ENCODE peak calls at places on chromosomes 3 and 15, in nine cellular contexts. One of them, this sample, is unnamed.

GRCh38 chr3:32307591-32307990 is 69.1 kb downstream of the CMTM8 start:
- DNase-seq in NCI-H187 treated with DMSO at 0.1 percent for 48 hours: no peak
- DNase-seq in stimulated activated CD4-positive, alpha-beta T cell treated with anti-CD3 and anti-CD28 coated beads, Interleukin-1b, Interleukin-23, amount 100 ng/mL, for 24 hours: no peak
- DNase-seq in MCF 10A: peak
- DNase-seq in germinal center: no peak
- DNase-seq in SW480: no peak
- DNase-seq in NCI-H2081: no peak
- DNase-seq in neural crest cell: no peak
- DNase-seq in heart right ventricle: no peak
- DNase-seq in this sample: no peak

GRCh38 chr15:32887090-32887489 is 169.3 kb downstream of the GREM1 start:
- DNase-seq in NCI-H2081: no peak
- DNase-seq in heart right ventricle: no peak
- DNase-seq in neural crest cell: no peak
- DNase-seq in SW480: no peak
- DNase-seq in MCF 10A: no peak
- DNase-seq in stimulated activated CD4-positive, alpha-beta T cell treated with anti-CD3 and anti-CD28 coated beads, Interleukin-1b, Interleukin-23, amount 100 ng/mL, for 24 hours: no peak
- DNase-seq in germinal center: no peak
- DNase-seq in NCI-H187 treated with DMSO at 0.1 percent for 48 hours: no peak
- DNase-seq in this sample: no peak

GRCh38 chr3:12681089-12681488 is 17.2 kb upstream of the RAF1 start:
- DNase-seq in neural crest cell: no peak
- DNase-seq in heart right ventricle: no peak
- DNase-seq in NCI-H187 treated with DMSO at 0.1 percent for 48 hours: no peak
- DNase-seq in SW480: no peak
- DNase-seq in NCI-H2081: no peak
- DNase-seq in MCF 10A: no peak
- DNase-seq in stimulated activated CD4-positive, alpha-beta T cell treated with anti-CD3 and anti-CD28 coated beads, Interleukin-1b, Interleukin-23, amount 100 ng/mL, for 24 hours: no peak
- DNase-seq in germinal center: no peak
- DNase-seq in this sample: no peak

GRCh38 chr3:46393554-46394434 is 13.1 kb downstream of the CCR5AS start:
- DNase-seq in MCF 10A: peak
- DNase-seq in SW480: no peak
- DNase-seq in stimulated activated CD4-positive, alpha-beta T cell treated with anti-CD3 and anti-CD28 coated beads, Interleukin-1b, Interleukin-23, amount 100 ng/mL, for 24 hours: no peak
- DNase-seq in heart right ventricle: no peak
- DNase-seq in NCI-H2081: no peak
- DNase-seq in germinal center: no peak
- DNase-seq in NCI-H187 treated with DMSO at 0.1 percent for 48 hours: no peak
- DNase-seq in neural crest cell: no peak
- DNase-seq in this sample: no peak

GRCh38 chr15:70090436-70091291 is 7.1 kb downstream of the TLE3 start:
- DNase-seq in stimulated activated CD4-positive, alpha-beta T cell treated with anti-CD3 and anti-CD28 coated beads, Interleukin-1b, Interleukin-23, amount 100 ng/mL, for 24 hours: no peak
- DNase-seq in heart right ventricle: no peak
- DNase-seq in SW480: no peak
- DNase-seq in MCF 10A: no peak
- DNase-seq in NCI-H187 treated with DMSO at 0.1 percent for 48 hours: no peak
- DNase-seq in NCI-H2081: no peak
- DNase-seq in neural crest cell: no peak
- DNase-seq in germinal center: no peak
- DNase-seq in this sample: no peak

GRCh38 chr3:13878711-13879101 is 1.2 kb downstream of the WNT7A start:
- DNase-seq in SW480: no peak
- DNase-seq in MCF 10A: peak
- DNase-seq in NCI-H187 treated with DMSO at 0.1 percent for 48 hours: no peak
- DNase-seq in germinal center: no peak
- DNase-seq in neural crest cell: peak
- DNase-seq in NCI-H2081: no peak
- DNase-seq in stimulated activated CD4-positive, alpha-beta T cell treated with anti-CD3 and anti-CD28 coated beads, Interleukin-1b, Interleukin-23, amount 100 ng/mL, for 24 hours: no peak
- DNase-seq in heart right ventricle: no peak
- DNase-seq in this sample: no peak

GRCh38 chr15:68894208-68894607 is 36.1 kb upstream of the SPESP1 start:
- DNase-seq in neural crest cell: no peak
- DNase-seq in SW480: no peak
- DNase-seq in NCI-H187 treated with DMSO at 0.1 percent for 48 hours: no peak
- DNase-seq in heart right ventricle: no peak
- DNase-seq in NCI-H2081: no peak
- DNase-seq in MCF 10A: no peak
- DNase-seq in germinal center: no peak
- DNase-seq in stimulated activated CD4-positive, alpha-beta T cell treated with anti-CD3 and anti-CD28 coated beads, Interleukin-1b, Interleukin-23, amount 100 ng/mL, for 24 hours: no peak
- DNase-seq in this sample: no peak

GRCh38 chr3:139355502-139355901 is 11.7 kb downstream of the MRPS22 start:
- DNase-seq in MCF 10A: no peak
- DNase-seq in germinal center: no peak
- DNase-seq in heart right ventricle: no peak
- DNase-seq in neural crest cell: no peak
- DNase-seq in stimulated activated CD4-positive, alpha-beta T cell treated with anti-CD3 and anti-CD28 coated beads, Interleukin-1b, Interleukin-23, amount 100 ng/mL, for 24 hours: no peak
- DNase-seq in NCI-H187 treated with DMSO at 0.1 percent for 48 hours: no peak
- DNase-seq in SW480: no peak
- DNase-seq in NCI-H2081: no peak
- DNase-seq in this sample: no peak

GRCh38 chr3:123072564-123072963 is 5.7 kb downstream of the PDIA5 start:
- DNase-seq in heart right ventricle: no peak
- DNase-seq in NCI-H2081: no peak
- DNase-seq in stimulated activated CD4-positive, alpha-beta T cell treated with anti-CD3 and anti-CD28 coated beads, Interleukin-1b, Interleukin-23, amount 100 ng/mL, for 24 hours: no peak
- DNase-seq in MCF 10A: no peak
- DNase-seq in neural crest cell: no peak
- DNase-seq in SW480: no peak
- DNase-seq in germinal center: no peak
- DNase-seq in NCI-H187 treated with DMSO at 0.1 percent for 48 hours: no peak
- DNase-seq in this sample: no peak

GRCh38 chr3:100399341-100400071 is 1.4 kb downstream of the TOMM70 start:
- DNase-seq in neural crest cell: no peak
- DNase-seq in heart right ventricle: no peak
- DNase-seq in germinal center: no peak
- DNase-seq in stimulated activated CD4-positive, alpha-beta T cell treated with anti-CD3 and anti-CD28 coated beads, Interleukin-1b, Interleukin-23, amount 100 ng/mL, for 24 hours: no peak
- DNase-seq in SW480: no peak
- DNase-seq in NCI-H187 treated with DMSO at 0.1 percent for 48 hours: no peak
- DNase-seq in MCF 10A: no peak
- DNase-seq in NCI-H2081: no peak
- DNase-seq in this sample: no peak

GRCh38 chr3:11672396-11672795 is 28.7 kb upstream of the VGLL4 start:
- DNase-seq in SW480: no peak
- DNase-seq in MCF 10A: no peak
- DNase-seq in NCI-H187 treated with DMSO at 0.1 percent for 48 hours: no peak
- DNase-seq in germinal center: no peak
- DNase-seq in NCI-H2081: no peak
- DNase-seq in neural crest cell: no peak
- DNase-seq in heart right ventricle: no peak
- DNase-seq in stimulated activated CD4-positive, alpha-beta T cell treated with anti-CD3 and anti-CD28 coated beads, Interleukin-1b, Interleukin-23, amount 100 ng/mL, for 24 hours: no peak
- DNase-seq in this sample: no peak

GRCh38 chr15:68228971-68229385 is 550 bp downstream of the CLN6 start:
- DNase-seq in NCI-H187 treated with DMSO at 0.1 percent for 48 hours: no peak
- DNase-seq in heart right ventricle: no peak
- DNase-seq in stimulated activated CD4-positive, alpha-beta T cell treated with anti-CD3 and anti-CD28 coated beads, Interleukin-1b, Interleukin-23, amount 100 ng/mL, for 24 hours: no peak
- DNase-seq in germinal center: no peak
- DNase-seq in neural crest cell: no peak
- DNase-seq in MCF 10A: no peak
- DNase-seq in SW480: peak
- DNase-seq in NCI-H2081: no peak
- DNase-seq in this sample: no peak

GRCh38 chr15:90750186-90750585 is 33.0 kb downstream of the BLM start:
- DNase-seq in MCF 10A: no peak
- DNase-seq in NCI-H187 treated with DMSO at 0.1 percent for 48 hours: no peak
- DNase-seq in germinal center: no peak
- DNase-seq in NCI-H2081: no peak
- DNase-seq in heart right ventricle: no peak
- DNase-seq in SW480: no peak
- DNase-seq in neural crest cell: no peak
- DNase-seq in stimulated activated CD4-positive, alpha-beta T cell treated with anti-CD3 and anti-CD28 coated beads, Interleukin-1b, Interleukin-23, amount 100 ng/mL, for 24 hours: no peak
- DNase-seq in this sample: no peak

GRCh38 chr3:190624282-190624681 is 110.4 kb downstream of the IL1RAP start:
- DNase-seq in SW480: no peak
- DNase-seq in NCI-H187 treated with DMSO at 0.1 percent for 48 hours: no peak
- DNase-seq in neural crest cell: no peak
- DNase-seq in MCF 10A: no peak
- DNase-seq in heart right ventricle: no peak
- DNase-seq in germinal center: no peak
- DNase-seq in stimulated activated CD4-positive, alpha-beta T cell treated with anti-CD3 and anti-CD28 coated beads, Interleukin-1b, Interleukin-23, amount 100 ng/mL, for 24 hours: no peak
- DNase-seq in NCI-H2081: no peak
- DNase-seq in this sample: no peak

GRCh38 chr3:49124991-49125670 is 4.5 kb upstream of the USP19 start:
- DNase-seq in neural crest cell: no peak
- DNase-seq in NCI-H2081: no peak
- DNase-seq in germinal center: no peak
- DNase-seq in heart right ventricle: no peak
- DNase-seq in MCF 10A: no peak
- DNase-seq in SW480: no peak
- DNase-seq in stimulated activated CD4-positive, alpha-beta T cell treated with anti-CD3 and anti-CD28 coated beads, Interleukin-1b, Interleukin-23, amount 100 ng/mL, for 24 hours: no peak
- DNase-seq in NCI-H187 treated with DMSO at 0.1 percent for 48 hours: no peak
- DNase-seq in this sample: no peak

GRCh38 chr3:62211675-62212429 is 161.5 kb downstream of the FEZF2 start:
- DNase-seq in MCF 10A: no peak
- DNase-seq in NCI-H2081: peak
- DNase-seq in neural crest cell: no peak
- DNase-seq in SW480: no peak
- DNase-seq in germinal center: no peak
- DNase-seq in stimulated activated CD4-positive, alpha-beta T cell treated with anti-CD3 and anti-CD28 coated beads, Interleukin-1b, Interleukin-23, amount 100 ng/mL, for 24 hours: no peak
- DNase-seq in NCI-H187 treated with DMSO at 0.1 percent for 48 hours: no peak
- DNase-seq in heart right ventricle: no peak
- DNase-seq in this sample: no peak

GRCh38 chr3:128492353-128493220 is at the start of gene GATA2:
- DNase-seq in SW480: no peak
- DNase-seq in heart right ventricle: no peak
- DNase-seq in neural crest cell: no peak
- DNase-seq in NCI-H2081: peak
- DNase-seq in MCF 10A: no peak
- DNase-seq in stimulated activated CD4-positive, alpha-beta T cell treated with anti-CD3 and anti-CD28 coated beads, Interleukin-1b, Interleukin-23, amount 100 ng/mL, for 24 hours: no peak
- DNase-seq in NCI-H187 treated with DMSO at 0.1 percent for 48 hours: no peak
- DNase-seq in germinal center: no peak
- DNase-seq in this sample: no peak

GRCh38 chr3:177427540-177427939 is 230.3 kb upstream of the TBL1XR1 start:
- DNase-seq in NCI-H2081: no peak
- DNase-seq in MCF 10A: no peak
- DNase-seq in germinal center: no peak
- DNase-seq in stimulated activated CD4-positive, alpha-beta T cell treated with anti-CD3 and anti-CD28 coated beads, Interleukin-1b, Interleukin-23, amount 100 ng/mL, for 24 hours: no peak
- DNase-seq in neural crest cell: no peak
- DNase-seq in heart right ventricle: no peak
- DNase-seq in NCI-H187 treated with DMSO at 0.1 percent for 48 hours: no peak
- DNase-seq in SW480: peak
- DNase-seq in this sample: no peak

GRCh38 chr15:31440754-31441298 is 114.2 kb downstream of the KLF13 start:
- DNase-seq in NCI-H187 treated with DMSO at 0.1 percent for 48 hours: no peak
- DNase-seq in NCI-H2081: no peak
- DNase-seq in neural crest cell: no peak
- DNase-seq in SW480: no peak
- DNase-seq in MCF 10A: no peak
- DNase-seq in germinal center: no peak
- DNase-seq in heart right ventricle: peak
- DNase-seq in stimulated activated CD4-positive, alpha-beta T cell treated with anti-CD3 and anti-CD28 coated beads, Interleukin-1b, Interleukin-23, amount 100 ng/mL, for 24 hours: no peak
- DNase-seq in this sample: no peak

GRCh38 chr15:64379216-64379960 is 1.9 kb downstream of the PCLAF start:
- DNase-seq in NCI-H2081: no peak
- DNase-seq in NCI-H187 treated with DMSO at 0.1 percent for 48 hours: no peak
- DNase-seq in SW480: no peak
- DNase-seq in MCF 10A: peak
- DNase-seq in germinal center: no peak
- DNase-seq in neural crest cell: no peak
- DNase-seq in heart right ventricle: no peak
- DNase-seq in stimulated activated CD4-positive, alpha-beta T cell treated with anti-CD3 and anti-CD28 coated beads, Interleukin-1b, Interleukin-23, amount 100 ng/mL, for 24 hours: no peak
- DNase-seq in this sample: no peak

GRCh38 chr3:119304201-119304713 is 10.1 kb downstream of the ARHGAP31 start:
- DNase-seq in SW480: peak
- DNase-seq in germinal center: no peak
- DNase-seq in stimulated activated CD4-positive, alpha-beta T cell treated with anti-CD3 and anti-CD28 coated beads, Interleukin-1b, Interleukin-23, amount 100 ng/mL, for 24 hours: no peak
- DNase-seq in MCF 10A: peak
- DNase-seq in neural crest cell: no peak
- DNase-seq in heart right ventricle: no peak
- DNase-seq in NCI-H2081: no peak
- DNase-seq in NCI-H187 treated with DMSO at 0.1 percent for 48 hours: no peak
- DNase-seq in this sample: no peak

GRCh38 chr3:50662408-50662807 is 12.3 kb upstream of the DOCK3 start:
- DNase-seq in germinal center: no peak
- DNase-seq in NCI-H2081: no peak
- DNase-seq in neural crest cell: no peak
- DNase-seq in NCI-H187 treated with DMSO at 0.1 percent for 48 hours: no peak
- DNase-seq in stimulated activated CD4-positive, alpha-beta T cell treated with anti-CD3 and anti-CD28 coated beads, Interleukin-1b, Interleukin-23, amount 100 ng/mL, for 24 hours: no peak
- DNase-seq in MCF 10A: no peak
- DNase-seq in heart right ventricle: no peak
- DNase-seq in SW480: no peak
- DNase-seq in this sample: no peak

GRCh38 chr3:58833501-58833900 is 166.9 kb upstream of the FAM3D start:
- DNase-seq in MCF 10A: no peak
- DNase-seq in NCI-H187 treated with DMSO at 0.1 percent for 48 hours: no peak
- DNase-seq in stimulated activated CD4-positive, alpha-beta T cell treated with anti-CD3 and anti-CD28 coated beads, Interleukin-1b, Interleukin-23, amount 100 ng/mL, for 24 hours: no peak
- DNase-seq in germinal center: no peak
- DNase-seq in SW480: no peak
- DNase-seq in neural crest cell: no peak
- DNase-seq in heart right ventricle: no peak
- DNase-seq in NCI-H2081: no peak
- DNase-seq in this sample: no peak

GRCh38 chr3:157107037-157107436 is 52.9 kb downstream of the CCNL1 start:
- DNase-seq in NCI-H187 treated with DMSO at 0.1 percent for 48 hours: no peak
- DNase-seq in SW480: no peak
- DNase-seq in MCF 10A: no peak
- DNase-seq in NCI-H2081: no peak
- DNase-seq in heart right ventricle: no peak
- DNase-seq in neural crest cell: no peak
- DNase-seq in stimulated activated CD4-positive, alpha-beta T cell treated with anti-CD3 and anti-CD28 coated beads, Interleukin-1b, Interleukin-23, amount 100 ng/mL, for 24 hours: no peak
- DNase-seq in germinal center: no peak
- DNase-seq in this sample: no peak

GRCh38 chr3:131960324-131960723 is 74.5 kb downstream of the CPNE4 start:
- DNase-seq in stimulated activated CD4-positive, alpha-beta T cell treated with anti-CD3 and anti-CD28 coated beads, Interleukin-1b, Interleukin-23, amount 100 ng/mL, for 24 hours: no peak
- DNase-seq in SW480: no peak
- DNase-seq in germinal center: no peak
- DNase-seq in heart right ventricle: no peak
- DNase-seq in NCI-H187 treated with DMSO at 0.1 percent for 48 hours: no peak
- DNase-seq in neural crest cell: no peak
- DNase-seq in NCI-H2081: no peak
- DNase-seq in MCF 10A: peak
- DNase-seq in this sample: no peak

GRCh38 chr15:91100561-91101355 is 701 bp downstream of the SV2B start:
- DNase-seq in SW480: peak
- DNase-seq in neural crest cell: no peak
- DNase-seq in MCF 10A: no peak
- DNase-seq in stimulated activated CD4-positive, alpha-beta T cell treated with anti-CD3 and anti-CD28 coated beads, Interleukin-1b, Interleukin-23, amount 100 ng/mL, for 24 hours: no peak
- DNase-seq in heart right ventricle: no peak
- DNase-seq in NCI-H187 treated with DMSO at 0.1 percent for 48 hours: no peak
- DNase-seq in germinal center: no peak
- DNase-seq in NCI-H2081: peak
- DNase-seq in this sample: no peak

GRCh38 chr3:111594205-111594604 is 941 bp downstream of the ZBED2 start:
- DNase-seq in germinal center: peak
- DNase-seq in heart right ventricle: no peak
- DNase-seq in neural crest cell: no peak
- DNase-seq in SW480: peak
- DNase-seq in NCI-H2081: no peak
- DNase-seq in NCI-H187 treated with DMSO at 0.1 percent for 48 hours: no peak
- DNase-seq in MCF 10A: peak
- DNase-seq in stimulated activated CD4-positive, alpha-beta T cell treated with anti-CD3 and anti-CD28 coated beads, Interleukin-1b, Interleukin-23, amount 100 ng/mL, for 24 hours: no peak
- DNase-seq in this sample: no peak

GRCh38 chr15:87907676-87908446 is 348.7 kb downstream of the NTRK3 start:
- DNase-seq in heart right ventricle: peak
- DNase-seq in germinal center: no peak
- DNase-seq in SW480: no peak
- DNase-seq in stimulated activated CD4-positive, alpha-beta T cell treated with anti-CD3 and anti-CD28 coated beads, Interleukin-1b, Interleukin-23, amount 100 ng/mL, for 24 hours: no peak
- DNase-seq in MCF 10A: no peak
- DNase-seq in NCI-H187 treated with DMSO at 0.1 percent for 48 hours: no peak
- DNase-seq in neural crest cell: no peak
- DNase-seq in NCI-H2081: no peak
- DNase-seq in this sample: no peak

GRCh38 chr3:123021986-123022510 is 5.5 kb downstream of the SEMA5B start:
- DNase-seq in NCI-H2081: no peak
- DNase-seq in heart right ventricle: no peak
- DNase-seq in neural crest cell: no peak
- DNase-seq in NCI-H187 treated with DMSO at 0.1 percent for 48 hours: no peak
- DNase-seq in stimulated activated CD4-positive, alpha-beta T cell treated with anti-CD3 and anti-CD28 coated beads, Interleukin-1b, Interleukin-23, amount 100 ng/mL, for 24 hours: no peak
- DNase-seq in germinal center: no peak
- DNase-seq in MCF 10A: no peak
- DNase-seq in SW480: no peak
- DNase-seq in this sample: no peak

GRCh38 chr3:98657429-98657828 is 64.0 kb upstream of the CPOX start:
- DNase-seq in stimulated activated CD4-positive, alpha-beta T cell treated with anti-CD3 and anti-CD28 coated beads, Interleukin-1b, Interleukin-23, amount 100 ng/mL, for 24 hours: peak
- DNase-seq in heart right ventricle: peak
- DNase-seq in NCI-H2081: peak
- DNase-seq in MCF 10A: no peak
- DNase-seq in neural crest cell: no peak
- DNase-seq in NCI-H187 treated with DMSO at 0.1 percent for 48 hours: no peak
- DNase-seq in SW480: peak
- DNase-seq in germinal center: peak
- DNase-seq in this sample: peak

GRCh38 chr3:122322095-122323075 is 2.7 kb upstream of the CSTA start:
- DNase-seq in heart right ventricle: no peak
- DNase-seq in germinal center: no peak
- DNase-seq in neural crest cell: no peak
- DNase-seq in stimulated activated CD4-positive, alpha-beta T cell treated with anti-CD3 and anti-CD28 coated beads, Interleukin-1b, Interleukin-23, amount 100 ng/mL, for 24 hours: no peak
- DNase-seq in NCI-H2081: no peak
- DNase-seq in NCI-H187 treated with DMSO at 0.1 percent for 48 hours: no peak
- DNase-seq in SW480: no peak
- DNase-seq in MCF 10A: no peak
- DNase-seq in this sample: peak